ENCODE peak calls at places on chromosome 2, in six cellular contexts. B is PC-3, Q is thoracic aorta, G is heart left ventricle, U is upper lobe of right lung, F is esophagus squamous epithelium. T is an unnamed sample.

GRCh38 chr2:110869472-110870446 is 137.4 kb downstream of the ACOXL start:
- DNase-seq in B (peak; percentile 90), Q (no peak), G (no peak), U (no peak), F (no peak), T (peak; percentile 4)

GRCh38 chr2:95377724-95378123 is 24.8 kb upstream of the FAHD2A start:
- DNase-seq in B (no peak), Q (no peak), G (no peak), U (peak; percentile 10), F (no peak), T (no peak)

GRCh38 chr2:177275041-177275440 is 10.5 kb upstream of the NFE2L2 start:
- DNase-seq in B (peak; percentile 20), Q (no peak), G (no peak), U (no peak), F (no peak), T (peak; percentile 30)

GRCh38 chr2:162403884-162404283 is 60.0 kb downstream of the GCA start:
- DNase-seq in B (peak; percentile 89), Q (no peak), G (no peak), U (no peak), F (no peak), T (peak; percentile 52)

GRCh38 chr2:54775710-54776109 is 52.2 kb downstream of the EML6 start:
- DNase-seq in B (no peak), Q (no peak), G (no peak), U (no peak), F (no peak), T (no peak)

GRCh38 chr2:216775043-216775453 is 79.7 kb upstream of the IGFBP5 start:
- DNase-seq in B (peak; percentile 87), Q (peak; percentile 71), G (peak; percentile 83), U (no peak), F (no peak), T (peak; percentile 93)

GRCh38 chr2:242034996-242035814 is 165.7 kb downstream of the RTP5 start:
- DNase-seq in B (no peak), Q (no peak), G (no peak), U (peak; percentile 49), F (no peak), T (no peak)

GRCh38 chr2:26316041-26316440 is 29.9 kb upstream of the SELENOI start:
- DNase-seq in B (peak; percentile 46), Q (no peak), G (no peak), U (no peak), F (no peak), T (no peak)

GRCh38 chr2:100615471-100615870 is 52.7 kb downstream of the PDCL3 start:
- DNase-seq in B (no peak), Q (no peak), G (peak; percentile 63), U (peak; percentile 7), F (no peak), T (no peak)

GRCh38 chr2:240713071-240713927 is 21.6 kb downstream of the AQP12A start:
- DNase-seq in B (no peak), Q (no peak), G (no peak), U (no peak), F (no peak), T (no peak)

GRCh38 chr2:161570424-161571050 is 53.7 kb upstream of the SLC4A10 start:
- DNase-seq in B (peak; percentile 26), Q (no peak), G (no peak), U (no peak), F (no peak), T (no peak)

GRCh38 chr2:1777792-1778191 is 33.5 kb upstream of the PXDN start:
- DNase-seq in B (no peak), Q (no peak), G (no peak), U (no peak), F (no peak), T (no peak)

GRCh38 chr2:123915380-123915779 is 109.7 kb upstream of the CNTNAP5 start:
- DNase-seq in B (no peak), Q (no peak), G (no peak), U (no peak), F (no peak), T (no peak)

GRCh38 chr2:70828914-70829824 is 6.4 kb downstream of the CD207 start:
- DNase-seq in B (no peak), Q (no peak), G (no peak), U (peak; percentile 15), F (no peak), T (peak; percentile 38)

GRCh38 chr2:60070166-60070565 is 483.3 kb downstream of the BCL11A start:
- DNase-seq in B (no peak), Q (no peak), G (no peak), U (no peak), F (no peak), T (no peak)

GRCh38 chr2:19642501-19642900 is 259.3 kb downstream of the TTC32 start:
- DNase-seq in B (no peak), Q (no peak), G (no peak), U (no peak), F (no peak), T (no peak)

GRCh38 chr2:69911985-69912563 is 2.8 kb upstream of the MXD1 start:
- DNase-seq in B (peak; percentile 62), Q (no peak), G (no peak), U (no peak), F (no peak), T (no peak)

GRCh38 chr2:78979380-78980238 is 45.9 kb upstream of the REG3G start:
- DNase-seq in B (peak; percentile 54), Q (no peak), G (no peak), U (no peak), F (no peak), T (no peak)

GRCh38 chr2:95056461-95057459 is 31.3 kb downstream of the MAL start:
- DNase-seq in B (peak; percentile 87), Q (no peak), G (no peak), U (peak; percentile 27), F (no peak), T (no peak)

GRCh38 chr2:234483568-234484251 is 13.2 kb downstream of the ARL4C start:
- DNase-seq in B (no peak), Q (no peak), G (no peak), U (no peak), F (no peak), T (peak; percentile 11)

GRCh38 chr2:1755436-1756191 is 11.3 kb upstream of the PXDN start:
- DNase-seq in B (no peak), Q (no peak), G (no peak), U (no peak), F (no peak), T (no peak)

GRCh38 chr2:24104110-24104650 is 19.0 kb downstream of the PFN4 start:
- DNase-seq in B (no peak), Q (no peak), G (no peak), U (no peak), F (no peak), T (no peak)

GRCh38 chr2:30408961-30409387 is 38.1 kb upstream of the LCLAT1 start:
- DNase-seq in B (no peak), Q (no peak), G (no peak), U (no peak), F (no peak), T (peak; percentile 6)

GRCh38 chr2:236748801-236749200 is 179.2 kb downstream of the ACKR3 start:
- DNase-seq in B (no peak), Q (no peak), G (peak; percentile 56), U (no peak), F (no peak), T (no peak)

DNA sequence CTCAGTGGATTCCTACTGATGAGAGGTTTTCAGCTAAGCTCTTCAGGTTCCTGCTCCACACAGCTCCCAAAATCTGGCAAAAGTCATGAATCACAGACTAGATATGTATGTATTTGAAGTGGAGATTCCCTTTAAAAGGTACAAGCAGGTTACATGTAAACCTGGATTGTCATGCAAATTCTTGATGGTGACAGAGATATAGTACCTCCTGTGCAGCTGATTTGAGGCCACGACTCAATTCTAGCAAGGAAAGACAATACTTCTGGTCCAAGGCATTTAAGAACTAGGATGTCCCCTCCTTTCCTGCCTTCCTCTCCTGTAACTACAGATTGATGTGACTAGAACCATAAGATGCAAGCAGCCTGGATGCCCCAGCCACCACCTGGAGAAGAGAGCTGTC is 55.0 kb downstream of the GORASP2 start:
- DNase-seq in B (no peak), Q (no peak), G (no peak), U (no peak), F (no peak), T (no peak)
- TF ChIP-seq CTCF in B (no peak), Q (no peak), G (no peak), U (no peak), F (no peak), T (no peak)

GRCh38 chr2:233456934-233457333 is 102.6 kb downstream of the DGKD start:
- DNase-seq in B (no peak), Q (no peak), G (peak; percentile 18), U (no peak), F (no peak), T (no peak)
- H3K36me3 ChIP-seq in B (peaks cover 50% of the 10 kb centered on the region), Q (peaks cover 79% of the 10 kb centered on the region), G (peaks cover 95% of the 10 kb centered on the region), U (peaks cover 96% of the 10 kb centered on the region), F (peaks cover 17% of the 10 kb centered on the region), T (peaks cover 7% of the 10 kb centered on the region)

GRCh38 chr2:40432916-40433315 is 19.0 kb downstream of the SLC8A1 start:
- DNase-seq in B (no peak), Q (no peak), G (no peak), U (no peak), F (no peak), T (no peak)

GRCh38 chr2:40434638-40435296 is 17.1 kb downstream of the SLC8A1 start:
- DNase-seq in B (peak; percentile 99), Q (peak; percentile 39), G (peak; percentile 33), U (no peak), F (no peak), T (peak; percentile 90)

GRCh38 chr2:40436093-40436475 is 15.8 kb downstream of the SLC8A1 start:
- DNase-seq in B (peak; percentile 15), Q (no peak), G (no peak), U (no peak), F (no peak), T (no peak)

GRCh38 chr2:40433739-40434138 is 18.2 kb downstream of the SLC8A1 start:
- DNase-seq in B (no peak), Q (no peak), G (no peak), U (no peak), F (no peak), T (no peak)

DNA sequence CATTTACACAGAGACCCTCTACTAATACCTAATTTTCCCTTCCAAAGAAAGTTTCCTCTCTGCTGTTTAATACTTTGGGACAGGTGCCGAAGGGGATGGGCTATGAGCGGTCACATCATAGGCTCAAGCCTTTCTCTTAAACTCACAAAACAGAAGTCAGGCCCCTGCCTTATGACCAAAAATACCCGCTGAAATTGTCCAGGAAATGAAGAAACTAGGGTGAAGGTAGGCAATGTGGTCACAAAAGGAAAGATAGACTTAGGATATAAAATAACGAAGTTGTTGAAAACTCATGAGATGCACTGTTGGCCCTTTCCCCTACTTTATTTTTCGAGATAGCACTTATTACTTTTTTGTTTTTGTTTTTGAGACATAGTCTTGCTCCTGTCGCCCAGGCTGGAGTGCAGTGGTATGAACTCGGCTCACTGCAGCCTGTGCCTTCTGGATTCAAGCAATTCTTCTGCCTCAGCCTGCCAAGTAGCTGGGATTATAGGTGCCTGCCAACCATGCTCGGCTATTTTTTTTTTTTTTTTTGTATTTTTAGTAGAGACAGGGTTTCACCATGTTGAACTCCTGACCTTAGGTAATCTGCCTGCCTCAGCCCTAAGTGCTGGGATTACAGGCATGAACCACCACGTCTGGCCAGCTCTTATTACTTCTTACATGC is 16.3 kb downstream of the SLC8A1 start:
- DNase-seq in B (peak; percentile 68), Q (no peak), G (no peak), U (no peak), F (no peak), T (no peak)
- H3K27ac ChIP-seq in B (peak overlapping the region; percentile 72), Q (peak overlapping the region; percentile 74), G (no peak overlapping the region), U (no peak overlapping the region), F (no peak overlapping the region), T (no peak overlapping the region)

GRCh38 chr2:156124458-156124857 is 208.1 kb downstream of the NR4A2 start:
- DNase-seq in B (no peak), Q (no peak), G (no peak), U (no peak), F (no peak), T (no peak)

GRCh38 chr2:156129227-156129626 is 203.3 kb downstream of the NR4A2 start:
- DNase-seq in B (no peak), Q (no peak), G (no peak), U (no peak), F (no peak), T (no peak)

GRCh38 chr2:156125018-156125417 is 207.5 kb downstream of the NR4A2 start:
- DNase-seq in B (no peak), Q (no peak), G (no peak), U (no peak), F (no peak), T (no peak)
- TF ChIP-seq CTCF in B (no peak), Q (no peak), G (no peak), U (no peak), F (no peak), T (no peak)